ENCODE peak calls at places on chromosomes 7 and 10, in eight cellular contexts. One of them, this sample, is unnamed.

GRCh38 chr7:110835889-110836288 is 255.0 kb upstream of the LRRN3 start:
- ATAC-seq in left colon: no peak
- ATAC-seq in upper lobe of left lung: no peak
- ATAC-seq in stimulated activated naive B cell treated with anti-CD40 and anti-IgM and Interleukin-4, amounts not matched to agents 10 μg/mL and 1 μg/mL and 100 μg/mL, for 72 hours: no peak
- ATAC-seq in stimulated activated naive CD8-positive, alpha-beta T cell treated with anti-CD3 and anti-CD28 coated beads, Interleukin-15, amount 100 ng/mL, for 72 hours: no peak
- ATAC-seq in heart right ventricle: no peak
- ATAC-seq in Right ventricle myocardium superior: no peak
- ATAC-seq in upper lobe of right lung: no peak
- ATAC-seq in this sample: no peak

GRCh38 chr7:74312418-74313021 is 23.3 kb downstream of the CLIP2 start:
- ATAC-seq in stimulated activated naive CD8-positive, alpha-beta T cell treated with anti-CD3 and anti-CD28 coated beads, Interleukin-15, amount 100 ng/mL, for 72 hours: no peak
- ATAC-seq in left colon: no peak
- ATAC-seq in heart right ventricle: no peak
- ATAC-seq in Right ventricle myocardium superior: no peak
- ATAC-seq in stimulated activated naive B cell treated with anti-CD40 and anti-IgM and Interleukin-4, amounts not matched to agents 10 μg/mL and 1 μg/mL and 100 μg/mL, for 72 hours: peak; percentile 86
- ATAC-seq in upper lobe of left lung: no peak
- ATAC-seq in upper lobe of right lung: no peak
- ATAC-seq in this sample: no peak

GRCh38 chr7:132171130-132171576 is 405.1 kb downstream of the PLXNA4 start:
- ATAC-seq in stimulated activated naive B cell treated with anti-CD40 and anti-IgM and Interleukin-4, amounts not matched to agents 10 μg/mL and 1 μg/mL and 100 μg/mL, for 72 hours: no peak
- ATAC-seq in upper lobe of right lung: no peak
- ATAC-seq in heart right ventricle: no peak
- ATAC-seq in stimulated activated naive CD8-positive, alpha-beta T cell treated with anti-CD3 and anti-CD28 coated beads, Interleukin-15, amount 100 ng/mL, for 72 hours: no peak
- ATAC-seq in left colon: no peak
- ATAC-seq in upper lobe of left lung: no peak
- ATAC-seq in Right ventricle myocardium superior: peak; percentile 50
- ATAC-seq in this sample: peak; percentile 29

GRCh38 chr7:55975944-55976633 is 11.7 kb downstream of the NIPSNAP2 start:
- ATAC-seq in upper lobe of right lung: no peak
- ATAC-seq in stimulated activated naive B cell treated with anti-CD40 and anti-IgM and Interleukin-4, amounts not matched to agents 10 μg/mL and 1 μg/mL and 100 μg/mL, for 72 hours: no peak
- ATAC-seq in Right ventricle myocardium superior: peak; percentile 84
- ATAC-seq in left colon: no peak
- ATAC-seq in upper lobe of left lung: no peak
- ATAC-seq in heart right ventricle: peak; percentile 44
- ATAC-seq in stimulated activated naive CD8-positive, alpha-beta T cell treated with anti-CD3 and anti-CD28 coated beads, Interleukin-15, amount 100 ng/mL, for 72 hours: no peak
- ATAC-seq in this sample: no peak

GRCh38 chr7:30649717-30650116 is 32.5 kb downstream of the CRHR2 start:
- ATAC-seq in upper lobe of right lung: no peak
- ATAC-seq in left colon: no peak
- ATAC-seq in Right ventricle myocardium superior: no peak
- ATAC-seq in heart right ventricle: no peak
- ATAC-seq in stimulated activated naive B cell treated with anti-CD40 and anti-IgM and Interleukin-4, amounts not matched to agents 10 μg/mL and 1 μg/mL and 100 μg/mL, for 72 hours: no peak
- ATAC-seq in stimulated activated naive CD8-positive, alpha-beta T cell treated with anti-CD3 and anti-CD28 coated beads, Interleukin-15, amount 100 ng/mL, for 72 hours: no peak
- ATAC-seq in upper lobe of left lung: no peak
- ATAC-seq in this sample: no peak

GRCh38 chr10:120507651-120508050 is 50.6 kb downstream of the PLPP4 start:
- ATAC-seq in Right ventricle myocardium superior: no peak
- ATAC-seq in upper lobe of left lung: no peak
- ATAC-seq in left colon: no peak
- ATAC-seq in heart right ventricle: no peak
- ATAC-seq in stimulated activated naive B cell treated with anti-CD40 and anti-IgM and Interleukin-4, amounts not matched to agents 10 μg/mL and 1 μg/mL and 100 μg/mL, for 72 hours: no peak
- ATAC-seq in stimulated activated naive CD8-positive, alpha-beta T cell treated with anti-CD3 and anti-CD28 coated beads, Interleukin-15, amount 100 ng/mL, for 72 hours: no peak
- ATAC-seq in upper lobe of right lung: no peak
- ATAC-seq in this sample: no peak

GRCh38 chr7:87411186-87411585 is 64.3 kb downstream of the ABCB4 start:
- ATAC-seq in left colon: no peak
- ATAC-seq in Right ventricle myocardium superior: no peak
- ATAC-seq in stimulated activated naive B cell treated with anti-CD40 and anti-IgM and Interleukin-4, amounts not matched to agents 10 μg/mL and 1 μg/mL and 100 μg/mL, for 72 hours: no peak
- ATAC-seq in upper lobe of right lung: no peak
- ATAC-seq in upper lobe of left lung: no peak
- ATAC-seq in stimulated activated naive CD8-positive, alpha-beta T cell treated with anti-CD3 and anti-CD28 coated beads, Interleukin-15, amount 100 ng/mL, for 72 hours: no peak
- ATAC-seq in heart right ventricle: no peak
- ATAC-seq in this sample: no peak

GRCh38 chr7:45120-46090 is 147.0 kb upstream of the FAM20C start:
- ATAC-seq in heart right ventricle: no peak
- ATAC-seq in upper lobe of left lung: no peak
- ATAC-seq in upper lobe of right lung: no peak
- ATAC-seq in stimulated activated naive CD8-positive, alpha-beta T cell treated with anti-CD3 and anti-CD28 coated beads, Interleukin-15, amount 100 ng/mL, for 72 hours: peak; percentile 85
- ATAC-seq in left colon: no peak
- ATAC-seq in Right ventricle myocardium superior: no peak
- ATAC-seq in stimulated activated naive B cell treated with anti-CD40 and anti-IgM and Interleukin-4, amounts not matched to agents 10 μg/mL and 1 μg/mL and 100 μg/mL, for 72 hours: no peak
- ATAC-seq in this sample: no peak

GRCh38 chr10:3339531-3339950 is 167.0 kb upstream of the PITRM1 start:
- ATAC-seq in left colon: no peak
- ATAC-seq in upper lobe of left lung: no peak
- ATAC-seq in heart right ventricle: no peak
- ATAC-seq in Right ventricle myocardium superior: no peak
- ATAC-seq in upper lobe of right lung: peak; percentile 35
- ATAC-seq in stimulated activated naive CD8-positive, alpha-beta T cell treated with anti-CD3 and anti-CD28 coated beads, Interleukin-15, amount 100 ng/mL, for 72 hours: peak; percentile 18
- ATAC-seq in stimulated activated naive B cell treated with anti-CD40 and anti-IgM and Interleukin-4, amounts not matched to agents 10 μg/mL and 1 μg/mL and 100 μg/mL, for 72 hours: no peak
- ATAC-seq in this sample: no peak

GRCh38 chr10:72800000-72800740 is 93.4 kb upstream of the OIT3 start:
- ATAC-seq in heart right ventricle: peak; percentile 52
- ATAC-seq in stimulated activated naive CD8-positive, alpha-beta T cell treated with anti-CD3 and anti-CD28 coated beads, Interleukin-15, amount 100 ng/mL, for 72 hours: no peak
- ATAC-seq in Right ventricle myocardium superior: no peak
- ATAC-seq in left colon: peak; percentile 90
- ATAC-seq in stimulated activated naive B cell treated with anti-CD40 and anti-IgM and Interleukin-4, amounts not matched to agents 10 μg/mL and 1 μg/mL and 100 μg/mL, for 72 hours: no peak
- ATAC-seq in upper lobe of left lung: no peak
- ATAC-seq in upper lobe of right lung: no peak
- ATAC-seq in this sample: no peak

GRCh38 chr10:130637271-130637670 is 501.1 kb downstream of the GLRX3 start:
- ATAC-seq in upper lobe of left lung: no peak
- ATAC-seq in heart right ventricle: no peak
- ATAC-seq in upper lobe of right lung: no peak
- ATAC-seq in stimulated activated naive CD8-positive, alpha-beta T cell treated with anti-CD3 and anti-CD28 coated beads, Interleukin-15, amount 100 ng/mL, for 72 hours: no peak
- ATAC-seq in left colon: no peak
- ATAC-seq in Right ventricle myocardium superior: no peak
- ATAC-seq in stimulated activated naive B cell treated with anti-CD40 and anti-IgM and Interleukin-4, amounts not matched to agents 10 μg/mL and 1 μg/mL and 100 μg/mL, for 72 hours: no peak
- ATAC-seq in this sample: no peak

GRCh38 chr7:100351657-100352058 is 6.3 kb upstream of the PILRB start:
- ATAC-seq in upper lobe of left lung: no peak
- ATAC-seq in stimulated activated naive CD8-positive, alpha-beta T cell treated with anti-CD3 and anti-CD28 coated beads, Interleukin-15, amount 100 ng/mL, for 72 hours: no peak
- ATAC-seq in heart right ventricle: no peak
- ATAC-seq in upper lobe of right lung: peak; percentile 5
- ATAC-seq in left colon: no peak
- ATAC-seq in stimulated activated naive B cell treated with anti-CD40 and anti-IgM and Interleukin-4, amounts not matched to agents 10 μg/mL and 1 μg/mL and 100 μg/mL, for 72 hours: no peak
- ATAC-seq in Right ventricle myocardium superior: no peak
- ATAC-seq in this sample: no peak

This sample was measured in gastroesophageal sphincter.